ENCODE peak calls at places on chromosomes 7 and 10, in ten cellular contexts. H is OCI-LY7, B is pancreas, F is fibroblast of the aortic adventitia, L is AG04449, P is endothelial cell, Y is breast epithelium, S is BE2C, N is AG09319, O is CD14-positive monocyte. K is an unnamed sample.

GRCh38 chr7:88005191-88005590 is 71.1 kb downstream of the ADAM22 start:
- DNase-seq in P (no peak), L (no peak), F (no peak), S (no peak), B (no peak), O (no peak), Y (no peak), H (no peak), N (no peak), K (no peak)

GRCh38 chr10:12842310-12842709 is 159.2 kb downstream of the CCDC3 start:
- DNase-seq in B (no peak), P (no peak), N (no peak), F (no peak), L (no peak), S (no peak), Y (no peak), H (no peak), O (no peak), K (no peak)

GRCh38 chr7:4814463-4814862 is 39.0 kb downstream of the AP5Z1 start:
- DNase-seq in H (no peak), P (no peak), F (no peak), Y (no peak), L (no peak), O (no peak), S (no peak), N (no peak), B (no peak), K (no peak)

GRCh38 chr7:158702196-158702595 is 2.4 kb downstream of the NCAPG2 start:
- DNase-seq in O (no peak), N (no peak), Y (no peak), P (no peak), L (no peak), S (no peak), B (no peak), H (no peak), F (no peak), K (no peak)

GRCh38 chr7:1210979-1211608 is 21.6 kb upstream of the UNCX start:
- DNase-seq in L (no peak), O (no peak), H (no peak), S (no peak), P (no peak), N (no peak), B (peak; percentile 60), F (no peak), Y (no peak), K (no peak)

GRCh38 chr10:133308431-133309110 is at the start of the genes TUBGCP2 and ZNF511:
- DNase-seq in F (peak; percentile 80), H (peak; percentile 91), O (peak; percentile 89), B (peak; percentile 96), S (peak; percentile 85), L (no peak), Y (peak; percentile 85), N (peak; percentile 57), P (peak; percentile 81), K (peak; percentile 92)

GRCh38 chr10:87000491-87000890 is 19.6 kb upstream of the FAM25A start:
- DNase-seq in O (no peak), S (no peak), Y (no peak), B (no peak), F (peak; percentile 27), H (no peak), P (no peak), L (no peak), N (no peak), K (no peak)

GRCh38 chr10:31739759-31740158 is 188.9 kb downstream of the ARHGAP12 start:
- DNase-seq in F (peak; percentile 93), H (no peak), P (no peak), Y (no peak), B (no peak), L (peak; percentile 88), N (peak; percentile 80), O (no peak), S (no peak), K (no peak)

GRCh38 chr7:116164552-116164951 is 45.8 kb upstream of the TES start:
- DNase-seq in N (no peak), L (no peak), B (no peak), Y (no peak), O (no peak), S (no peak), P (no peak), F (no peak), H (no peak), K (no peak)

GRCh38 chr7:116165717-116166116 is 44.6 kb upstream of the TES start:
- DNase-seq in P (no peak), F (no peak), N (no peak), H (no peak), L (no peak), O (peak; percentile 62), B (no peak), Y (no peak), S (no peak), K (no peak)

GRCh38 chr7:116162236-116162635 is 48.1 kb upstream of the TES start:
- DNase-seq in S (no peak), Y (no peak), N (no peak), P (no peak), L (no peak), O (no peak), B (no peak), F (no peak), H (no peak), K (no peak)

GRCh38 chr7:116161733-116162132 is 48.6 kb upstream of the TES start:
- DNase-seq in L (no peak), H (no peak), B (no peak), P (no peak), F (no peak), Y (no peak), O (no peak), S (no peak), N (no peak), K (no peak)

DNA sequence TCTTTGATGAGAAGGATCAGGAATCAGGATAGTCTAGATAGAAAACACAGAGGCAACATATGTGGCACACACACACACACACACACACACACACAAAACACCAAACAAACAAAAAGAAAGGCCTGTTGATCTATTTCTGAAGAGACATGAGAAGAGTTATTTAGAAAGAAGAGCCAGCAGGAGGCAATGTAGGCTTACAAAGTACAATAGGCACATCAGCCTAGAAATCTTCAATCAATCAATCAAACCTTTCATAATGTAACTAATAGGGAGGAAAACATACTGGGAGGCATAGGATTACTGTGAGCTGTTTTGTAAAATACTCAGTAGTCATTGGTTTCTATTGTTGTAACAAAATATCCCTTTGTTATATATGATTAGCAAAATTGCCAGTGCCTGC is 47.3 kb upstream of the TES start:
- DNase-seq in B (no peak), H (no peak), Y (no peak), O (no peak), F (no peak), P (no peak), L (no peak), S (no peak), N (no peak), K (no peak)
- TF ChIP-seq CTCF in B (no peak), H (no peak), Y (no peak), O (no peak), F (no peak), P (no peak), L (no peak), S (no peak), N (no peak), K (no peak)

GRCh38 chr10:112526906-112527305 is 79.9 kb downstream of the VTI1A start:
- DNase-seq in L (no peak), O (no peak), P (no peak), N (no peak), S (no peak), Y (no peak), F (peak; percentile 33), H (no peak), B (no peak), K (no peak)
- TF ChIP-seq CTCF in L (no peak), O (no peak), P (no peak), N (peak; percentile 41), S (no peak), Y (no peak), F (no peak), H (no peak), B (no peak), K (no peak)

DNA sequence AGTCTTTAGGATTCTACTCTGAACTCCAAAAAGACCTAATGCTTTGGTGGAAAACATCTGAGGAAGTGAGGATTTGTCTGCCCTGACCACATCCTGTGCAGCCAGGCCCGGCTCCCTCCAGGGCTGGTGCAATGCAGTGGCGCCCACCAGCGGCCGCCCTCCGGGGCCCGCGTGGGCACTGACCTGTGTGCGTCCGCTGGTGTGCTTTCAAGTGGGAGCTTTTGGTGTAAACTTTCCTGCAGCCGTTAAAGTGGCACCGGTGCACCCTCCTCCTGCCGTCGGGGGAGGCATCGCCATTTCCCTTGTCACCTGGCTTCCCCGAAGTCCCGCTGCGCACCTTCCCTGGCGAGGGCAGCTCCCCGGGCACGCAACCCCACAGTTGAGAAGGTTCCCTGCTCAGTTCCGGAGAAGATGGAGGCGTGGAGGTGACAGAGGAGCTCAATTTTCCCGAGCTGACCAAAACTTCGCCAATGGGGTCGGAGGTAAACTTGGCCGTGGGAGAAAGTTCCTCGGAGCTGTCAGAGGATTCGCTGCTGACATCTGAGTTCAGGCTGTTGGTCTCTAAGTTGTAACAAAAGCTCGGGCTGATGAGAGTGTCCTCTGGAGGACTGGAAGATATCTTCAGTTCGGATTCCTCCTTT is 3.4 kb downstream of the KLF6 start:
- DNase-seq in Y (no peak), H (peak; percentile 27), B (no peak), O (peak; percentile 53), L (no peak), F (peak; percentile 71), N (no peak), P (peak; percentile 52), S (peak; percentile 60), K (no peak)
- TF ChIP-seq CTCF in Y (peak; percentile 33), H (no peak), B (no peak), O (peak; percentile 64), L (peak; percentile 84), F (peak; percentile 74), N (peak; percentile 57), P (no peak), S (peak; percentile 72), K (no peak)

GRCh38 chr7:143347950-143348349 is 14.6 kb downstream of the FAM131B start:
- DNase-seq in L (no peak), O (no peak), Y (no peak), F (no peak), S (no peak), N (no peak), H (no peak), P (no peak), B (no peak), K (no peak)

GRCh38 chr7:143346018-143346417 is 16.5 kb downstream of the FAM131B start:
- DNase-seq in P (no peak), O (no peak), Y (no peak), F (no peak), L (no peak), H (no peak), N (no peak), B (no peak), S (no peak), K (no peak)

GRCh38 chr7:143341842-143342241 is 20.7 kb downstream of the FAM131B start:
- DNase-seq in F (no peak), Y (no peak), O (no peak), P (no peak), S (no peak), H (no peak), L (no peak), B (no peak), N (no peak), K (no peak)

GRCh38 chr7:143343596-143343995 is 18.9 kb downstream of the FAM131B start:
- DNase-seq in F (no peak), H (no peak), Y (no peak), N (no peak), S (no peak), B (no peak), L (no peak), P (no peak), O (no peak), K (no peak)

DNA sequence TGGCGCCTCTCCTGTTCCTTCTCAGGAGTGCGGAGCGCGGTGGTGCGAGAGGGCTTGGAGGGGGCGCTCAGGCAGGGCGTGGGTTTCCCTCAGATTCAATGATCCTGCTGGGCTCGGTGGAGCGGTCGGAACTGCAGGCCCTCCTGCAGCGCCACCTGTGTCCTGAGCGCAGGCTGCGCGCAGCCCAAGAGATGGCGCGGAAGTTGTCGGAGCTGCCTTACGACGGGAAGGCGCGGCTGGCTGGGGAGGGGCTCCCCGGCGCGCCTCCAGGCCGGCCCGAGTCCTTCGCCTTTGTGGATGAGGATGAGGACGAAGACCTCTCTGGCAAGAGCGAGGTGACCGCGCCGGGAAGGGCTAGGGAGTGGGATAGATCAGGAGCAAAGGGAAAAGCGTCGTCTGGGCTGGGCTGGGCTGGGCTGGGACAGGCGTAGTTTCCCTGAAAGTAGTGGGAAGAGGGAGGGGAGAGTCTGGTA is 17.0 kb downstream of the FAM131B start:
- DNase-seq in S (peak; percentile 60), Y (no peak), O (peak; percentile 60), F (no peak), L (no peak), B (peak; percentile 76), N (no peak), H (no peak), P (peak; percentile 74), K (peak; percentile 68)
- TF ChIP-seq CTCF in S (peak; percentile 56), Y (peak; percentile 55), O (peak; percentile 66), F (peak; percentile 38), L (peak; percentile 63), B (peak; percentile 21), N (peak; percentile 47), H (no peak), P (no peak), K (peak; percentile 46)

K was measured in GM13976.